ENCODE peak calls at places on chromosomes 1 and 21, in nine cellular contexts. One of them, this sample, is unnamed.

GRCh38 chr1:36481771-36482723 is 666 bp downstream of the CSF3R start:
- DNase-seq in cardiac muscle cell: no peak
- DNase-seq in thoracic aorta: no peak
- DNase-seq in left ventricle myocardium inferior: no peak
- DNase-seq in heart left ventricle: no peak
- DNase-seq in IMR-90: no peak
- DNase-seq in dorsolateral prefrontal cortex: no peak
- DNase-seq in ascending aorta: no peak
- DNase-seq in transverse colon: no peak
- DNase-seq in this sample: no peak

GRCh38 chr1:241698177-241698576 is 46.1 kb downstream of the WDR64 start:
- DNase-seq in transverse colon: no peak
- DNase-seq in dorsolateral prefrontal cortex: no peak
- DNase-seq in cardiac muscle cell: no peak
- DNase-seq in heart left ventricle: no peak
- DNase-seq in ascending aorta: no peak
- DNase-seq in left ventricle myocardium inferior: no peak
- DNase-seq in IMR-90: no peak
- DNase-seq in thoracic aorta: no peak
- DNase-seq in this sample: no peak

GRCh38 chr1:87329756-87330200 is 1.1 kb downstream of the LMO4 start:
- DNase-seq in IMR-90: peak
- DNase-seq in transverse colon: no peak
- DNase-seq in heart left ventricle: no peak
- DNase-seq in cardiac muscle cell: peak
- DNase-seq in dorsolateral prefrontal cortex: no peak
- DNase-seq in thoracic aorta: no peak
- DNase-seq in left ventricle myocardium inferior: no peak
- DNase-seq in ascending aorta: no peak
- DNase-seq in this sample: no peak

GRCh38 chr1:22562584-22563551 is at the start of gene EPHA8:
- DNase-seq in transverse colon: no peak
- DNase-seq in heart left ventricle: no peak
- DNase-seq in ascending aorta: no peak
- DNase-seq in IMR-90: no peak
- DNase-seq in left ventricle myocardium inferior: no peak
- DNase-seq in dorsolateral prefrontal cortex: no peak
- DNase-seq in cardiac muscle cell: no peak
- DNase-seq in thoracic aorta: no peak
- DNase-seq in this sample: no peak

GRCh38 chr1:35278886-35279554 is 10.5 kb downstream of the ZMYM4 start:
- DNase-seq in thoracic aorta: no peak
- DNase-seq in left ventricle myocardium inferior: no peak
- DNase-seq in heart left ventricle: no peak
- DNase-seq in dorsolateral prefrontal cortex: no peak
- DNase-seq in cardiac muscle cell: peak
- DNase-seq in IMR-90: peak
- DNase-seq in transverse colon: no peak
- DNase-seq in ascending aorta: no peak
- DNase-seq in this sample: no peak

GRCh38 chr1:161168906-161169305 is 2.7 kb downstream of the PPOX start:
- DNase-seq in left ventricle myocardium inferior: no peak
- DNase-seq in cardiac muscle cell: no peak
- DNase-seq in ascending aorta: no peak
- DNase-seq in IMR-90: no peak
- DNase-seq in heart left ventricle: no peak
- DNase-seq in transverse colon: no peak
- DNase-seq in thoracic aorta: no peak
- DNase-seq in dorsolateral prefrontal cortex: no peak
- DNase-seq in this sample: no peak

GRCh38 chr1:151729157-151729965 is 8.0 kb downstream of the RIIAD1 start:
- DNase-seq in heart left ventricle: no peak
- DNase-seq in ascending aorta: no peak
- DNase-seq in dorsolateral prefrontal cortex: no peak
- DNase-seq in transverse colon: no peak
- DNase-seq in thoracic aorta: no peak
- DNase-seq in cardiac muscle cell: peak
- DNase-seq in left ventricle myocardium inferior: no peak
- DNase-seq in IMR-90: no peak
- DNase-seq in this sample: no peak

GRCh38 chr1:166379447-166379846 is 212.6 kb upstream of the FAM78B start:
- DNase-seq in left ventricle myocardium inferior: peak
- DNase-seq in IMR-90: no peak
- DNase-seq in heart left ventricle: no peak
- DNase-seq in ascending aorta: no peak
- DNase-seq in thoracic aorta: no peak
- DNase-seq in dorsolateral prefrontal cortex: no peak
- DNase-seq in cardiac muscle cell: no peak
- DNase-seq in transverse colon: no peak
- DNase-seq in this sample: no peak

GRCh38 chr1:53274541-53275185 is 36.3 kb upstream of the MAGOH start:
- DNase-seq in thoracic aorta: no peak
- DNase-seq in heart left ventricle: no peak
- DNase-seq in IMR-90: no peak
- DNase-seq in left ventricle myocardium inferior: no peak
- DNase-seq in cardiac muscle cell: no peak
- DNase-seq in transverse colon: no peak
- DNase-seq in dorsolateral prefrontal cortex: no peak
- DNase-seq in ascending aorta: no peak
- DNase-seq in this sample: no peak

GRCh38 chr1:33334081-33334552 is 13.2 kb upstream of the A3GALT2 start:
- DNase-seq in dorsolateral prefrontal cortex: no peak
- DNase-seq in ascending aorta: peak
- DNase-seq in IMR-90: no peak
- DNase-seq in heart left ventricle: no peak
- DNase-seq in transverse colon: peak
- DNase-seq in thoracic aorta: peak
- DNase-seq in left ventricle myocardium inferior: peak
- DNase-seq in cardiac muscle cell: peak
- DNase-seq in this sample: no peak

GRCh38 chr1:67418839-67419586 is 11.2 kb downstream of the SERBP1 start:
- DNase-seq in heart left ventricle: no peak
- DNase-seq in transverse colon: no peak
- DNase-seq in ascending aorta: no peak
- DNase-seq in dorsolateral prefrontal cortex: no peak
- DNase-seq in left ventricle myocardium inferior: no peak
- DNase-seq in cardiac muscle cell: no peak
- DNase-seq in IMR-90: no peak
- DNase-seq in thoracic aorta: no peak
- DNase-seq in this sample: no peak

GRCh38 chr1:78790174-78790573 is 140.5 kb downstream of the IFI44 start:
- DNase-seq in transverse colon: no peak
- DNase-seq in dorsolateral prefrontal cortex: no peak
- DNase-seq in heart left ventricle: no peak
- DNase-seq in ascending aorta: no peak
- DNase-seq in IMR-90: no peak
- DNase-seq in cardiac muscle cell: no peak
- DNase-seq in thoracic aorta: no peak
- DNase-seq in left ventricle myocardium inferior: no peak
- DNase-seq in this sample: no peak

GRCh38 chr1:230831706-230832105 is 36.6 kb downstream of the C1orf198 start:
- DNase-seq in IMR-90: no peak
- DNase-seq in cardiac muscle cell: peak
- DNase-seq in dorsolateral prefrontal cortex: no peak
- DNase-seq in ascending aorta: no peak
- DNase-seq in heart left ventricle: no peak
- DNase-seq in transverse colon: no peak
- DNase-seq in thoracic aorta: no peak
- DNase-seq in left ventricle myocardium inferior: no peak
- DNase-seq in this sample: no peak

GRCh38 chr1:15326691-15327530 is 79.9 kb downstream of the FHAD1 start:
- DNase-seq in transverse colon: no peak
- DNase-seq in ascending aorta: no peak
- DNase-seq in IMR-90: no peak
- DNase-seq in dorsolateral prefrontal cortex: no peak
- DNase-seq in cardiac muscle cell: peak
- DNase-seq in left ventricle myocardium inferior: no peak
- DNase-seq in heart left ventricle: no peak
- DNase-seq in thoracic aorta: no peak
- DNase-seq in this sample: no peak
- H3K4me3 ChIP-seq in transverse colon: no peak
- H3K4me3 ChIP-seq in ascending aorta: no peak
- H3K4me3 ChIP-seq in IMR-90: no peak
- H3K4me3 ChIP-seq in dorsolateral prefrontal cortex: no peak
- H3K4me3 ChIP-seq in cardiac muscle cell: no peak
- H3K4me3 ChIP-seq in left ventricle myocardium inferior: no peak
- H3K4me3 ChIP-seq in heart left ventricle: no peak
- H3K4me3 ChIP-seq in thoracic aorta: no peak
- H3K4me3 ChIP-seq in this sample: no peak

GRCh38 chr1:115531806-115532359 is 109.9 kb upstream of the VANGL1 start:
- DNase-seq in heart left ventricle: no peak
- DNase-seq in transverse colon: no peak
- DNase-seq in thoracic aorta: no peak
- DNase-seq in ascending aorta: no peak
- DNase-seq in cardiac muscle cell: peak
- DNase-seq in dorsolateral prefrontal cortex: no peak
- DNase-seq in IMR-90: no peak
- DNase-seq in left ventricle myocardium inferior: no peak
- DNase-seq in this sample: no peak

GRCh38 chr1:115530407-115530806 is 111.4 kb upstream of the VANGL1 start:
- DNase-seq in heart left ventricle: no peak
- DNase-seq in IMR-90: peak
- DNase-seq in dorsolateral prefrontal cortex: no peak
- DNase-seq in transverse colon: no peak
- DNase-seq in thoracic aorta: no peak
- DNase-seq in ascending aorta: no peak
- DNase-seq in cardiac muscle cell: no peak
- DNase-seq in left ventricle myocardium inferior: no peak
- DNase-seq in this sample: no peak

GRCh38 chr1:115526900-115527299 is 114.9 kb upstream of the VANGL1 start:
- DNase-seq in transverse colon: no peak
- DNase-seq in cardiac muscle cell: no peak
- DNase-seq in dorsolateral prefrontal cortex: no peak
- DNase-seq in IMR-90: no peak
- DNase-seq in ascending aorta: no peak
- DNase-seq in thoracic aorta: no peak
- DNase-seq in heart left ventricle: no peak
- DNase-seq in left ventricle myocardium inferior: no peak
- DNase-seq in this sample: no peak

GRCh38 chr1:115527746-115528145 is 114.0 kb upstream of the VANGL1 start:
- DNase-seq in transverse colon: no peak
- DNase-seq in cardiac muscle cell: no peak
- DNase-seq in heart left ventricle: no peak
- DNase-seq in IMR-90: no peak
- DNase-seq in thoracic aorta: no peak
- DNase-seq in ascending aorta: no peak
- DNase-seq in dorsolateral prefrontal cortex: no peak
- DNase-seq in left ventricle myocardium inferior: no peak
- DNase-seq in this sample: no peak

GRCh38 chr1:115529216-115529897 is 112.4 kb upstream of the VANGL1 start:
- DNase-seq in dorsolateral prefrontal cortex: no peak
- DNase-seq in heart left ventricle: no peak
- DNase-seq in left ventricle myocardium inferior: no peak
- DNase-seq in transverse colon: no peak
- DNase-seq in ascending aorta: no peak
- DNase-seq in cardiac muscle cell: no peak
- DNase-seq in IMR-90: no peak
- DNase-seq in thoracic aorta: no peak
- DNase-seq in this sample: no peak
- TF ChIP-seq CTCF in dorsolateral prefrontal cortex: no peak
- TF ChIP-seq CTCF in heart left ventricle: no peak
- TF ChIP-seq CTCF in left ventricle myocardium inferior: no peak
- TF ChIP-seq CTCF in transverse colon: no peak
- TF ChIP-seq CTCF in ascending aorta: no peak
- TF ChIP-seq CTCF in cardiac muscle cell: no peak
- TF ChIP-seq CTCF in IMR-90: no peak
- TF ChIP-seq CTCF in thoracic aorta: no peak
- TF ChIP-seq CTCF in this sample: no peak

DNA sequence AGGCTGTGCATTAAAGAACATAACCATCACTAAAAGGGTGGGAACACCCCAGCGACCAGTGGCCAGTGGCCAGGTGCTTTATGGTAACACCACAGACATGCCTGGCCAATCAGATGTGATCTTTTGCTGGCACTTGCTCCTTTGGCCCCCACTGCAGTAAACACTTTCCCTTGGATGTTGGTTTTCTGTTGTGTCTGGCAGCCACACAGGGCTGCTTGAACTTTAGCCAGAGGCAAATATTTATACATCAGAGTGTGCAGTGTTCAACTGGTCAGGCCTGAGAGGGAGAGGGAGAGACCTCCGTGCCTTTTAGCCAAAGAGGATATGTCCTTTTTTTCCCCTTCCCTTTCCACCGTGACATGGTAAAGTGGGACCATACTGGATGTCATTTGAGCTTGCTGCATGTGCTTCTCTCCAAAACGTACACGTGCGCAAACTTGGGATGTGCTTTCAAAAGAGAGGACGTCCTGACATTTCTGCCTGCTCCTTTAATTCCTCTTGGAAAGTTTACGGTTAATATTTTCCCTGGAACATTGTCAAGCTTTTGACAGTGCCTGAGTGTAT is 101.2 kb downstream of the NFIA start:
- DNase-seq in cardiac muscle cell: peak
- DNase-seq in ascending aorta: no peak
- DNase-seq in dorsolateral prefrontal cortex: no peak
- DNase-seq in heart left ventricle: no peak
- DNase-seq in IMR-90: peak
- DNase-seq in transverse colon: peak
- DNase-seq in left ventricle myocardium inferior: peak
- DNase-seq in thoracic aorta: no peak
- DNase-seq in this sample: peak
- H3K4me3 ChIP-seq in cardiac muscle cell: no peak
- H3K4me3 ChIP-seq in ascending aorta: peak
- H3K4me3 ChIP-seq in dorsolateral prefrontal cortex: peak
- H3K4me3 ChIP-seq in heart left ventricle: peak
- H3K4me3 ChIP-seq in IMR-90: peak
- H3K4me3 ChIP-seq in transverse colon: peak
- H3K4me3 ChIP-seq in left ventricle myocardium inferior: peak
- H3K4me3 ChIP-seq in thoracic aorta: peak
- H3K4me3 ChIP-seq in this sample: no peak

GRCh38 chr21:41593051-41593783 is 85.3 kb upstream of the TMPRSS2 start:
- DNase-seq in cardiac muscle cell: no peak
- DNase-seq in heart left ventricle: no peak
- DNase-seq in thoracic aorta: no peak
- DNase-seq in left ventricle myocardium inferior: no peak
- DNase-seq in IMR-90: no peak
- DNase-seq in ascending aorta: no peak
- DNase-seq in transverse colon: no peak
- DNase-seq in dorsolateral prefrontal cortex: no peak
- DNase-seq in this sample: no peak

GRCh38 chr21:41589620-41590175 is 81.7 kb upstream of the TMPRSS2 start:
- DNase-seq in IMR-90: no peak
- DNase-seq in ascending aorta: no peak
- DNase-seq in dorsolateral prefrontal cortex: no peak
- DNase-seq in left ventricle myocardium inferior: no peak
- DNase-seq in cardiac muscle cell: no peak
- DNase-seq in thoracic aorta: no peak
- DNase-seq in heart left ventricle: no peak
- DNase-seq in transverse colon: no peak
- DNase-seq in this sample: peak

GRCh38 chr21:41584603-41585176 is 76.7 kb upstream of the TMPRSS2 start:
- DNase-seq in transverse colon: no peak
- DNase-seq in dorsolateral prefrontal cortex: no peak
- DNase-seq in cardiac muscle cell: no peak
- DNase-seq in heart left ventricle: no peak
- DNase-seq in ascending aorta: no peak
- DNase-seq in thoracic aorta: no peak
- DNase-seq in left ventricle myocardium inferior: no peak
- DNase-seq in IMR-90: no peak
- DNase-seq in this sample: no peak

GRCh38 chr21:41585199-41585994 is 77.4 kb upstream of the TMPRSS2 start:
- DNase-seq in ascending aorta: no peak
- DNase-seq in left ventricle myocardium inferior: no peak
- DNase-seq in transverse colon: no peak
- DNase-seq in heart left ventricle: no peak
- DNase-seq in cardiac muscle cell: no peak
- DNase-seq in thoracic aorta: no peak
- DNase-seq in dorsolateral prefrontal cortex: no peak
- DNase-seq in IMR-90: no peak
- DNase-seq in this sample: peak

GRCh38 chr21:41589131-41589530 is 81.2 kb upstream of the TMPRSS2 start:
- DNase-seq in IMR-90: no peak
- DNase-seq in ascending aorta: no peak
- DNase-seq in thoracic aorta: no peak
- DNase-seq in dorsolateral prefrontal cortex: no peak
- DNase-seq in heart left ventricle: no peak
- DNase-seq in transverse colon: no peak
- DNase-seq in cardiac muscle cell: no peak
- DNase-seq in left ventricle myocardium inferior: no peak
- DNase-seq in this sample: no peak
- TF ChIP-seq CTCF in IMR-90: no peak
- TF ChIP-seq CTCF in ascending aorta: no peak
- TF ChIP-seq CTCF in thoracic aorta: no peak
- TF ChIP-seq CTCF in dorsolateral prefrontal cortex: no peak
- TF ChIP-seq CTCF in heart left ventricle: no peak
- TF ChIP-seq CTCF in transverse colon: no peak
- TF ChIP-seq CTCF in cardiac muscle cell: no peak
- TF ChIP-seq CTCF in left ventricle myocardium inferior: no peak
- TF ChIP-seq CTCF in this sample: no peak

This sample was measured in mucosa of descending colon.